ENCODE peak calls at places on chromosome 9, in five cellular contexts. One of them, this sample, is unnamed.

GRCh38 chr9:111873901-111874300 is 22.7 kb upstream of the UGCG start:
- DNase-seq in osteoblast: no peak
- DNase-seq in foreskin fibroblast: peak
- DNase-seq in brain microvascular endothelial cell: no peak
- DNase-seq in left ventricle myocardium inferior: no peak
- DNase-seq in this sample: no peak

GRCh38 chr9:133119461-133120342 is 1.3 kb downstream of the RALGDS start:
- DNase-seq in osteoblast: no peak
- DNase-seq in foreskin fibroblast: peak
- DNase-seq in brain microvascular endothelial cell: no peak
- DNase-seq in left ventricle myocardium inferior: peak
- DNase-seq in this sample: no peak

GRCh38 chr9:70177121-70177520 is 81.7 kb upstream of the SMC5 start:
- DNase-seq in osteoblast: no peak
- DNase-seq in foreskin fibroblast: peak
- DNase-seq in brain microvascular endothelial cell: no peak
- DNase-seq in left ventricle myocardium inferior: no peak
- DNase-seq in this sample: no peak

GRCh38 chr9:78121488-78121887 is 89.9 kb upstream of the GNAQ start:
- DNase-seq in osteoblast: no peak
- DNase-seq in foreskin fibroblast: peak
- DNase-seq in brain microvascular endothelial cell: peak
- DNase-seq in left ventricle myocardium inferior: peak
- DNase-seq in this sample: no peak

GRCh38 chr9:124504530-124505005 is 2.6 kb downstream of the NR5A1 start:
- DNase-seq in osteoblast: peak
- DNase-seq in foreskin fibroblast: no peak
- DNase-seq in brain microvascular endothelial cell: no peak
- DNase-seq in left ventricle myocardium inferior: no peak
- DNase-seq in this sample: no peak

GRCh38 chr9:93256878-93257807 is 73.2 kb downstream of the WNK2 start:
- DNase-seq in osteoblast: peak
- DNase-seq in foreskin fibroblast: no peak
- DNase-seq in brain microvascular endothelial cell: no peak
- DNase-seq in left ventricle myocardium inferior: no peak
- DNase-seq in this sample: no peak

GRCh38 chr9:110669439-110669838 is 848 bp downstream of the MUSK start:
- DNase-seq in osteoblast: no peak
- DNase-seq in foreskin fibroblast: no peak
- DNase-seq in brain microvascular endothelial cell: no peak
- DNase-seq in left ventricle myocardium inferior: no peak
- DNase-seq in this sample: no peak

GRCh38 chr9:133609311-133610098 is at the start of gene FAM163B:
- DNase-seq in osteoblast: peak
- DNase-seq in foreskin fibroblast: peak
- DNase-seq in brain microvascular endothelial cell: peak
- DNase-seq in left ventricle myocardium inferior: peak
- DNase-seq in this sample: no peak

GRCh38 chr9:106962105-106962504 is 99.1 kb downstream of the ZNF462 start:
- DNase-seq in osteoblast: no peak
- DNase-seq in foreskin fibroblast: no peak
- DNase-seq in brain microvascular endothelial cell: peak
- DNase-seq in left ventricle myocardium inferior: no peak
- DNase-seq in this sample: no peak

GRCh38 chr9:124007468-124008306 is 3.9 kb upstream of the LHX2 start:
- DNase-seq in osteoblast: peak
- DNase-seq in foreskin fibroblast: no peak
- DNase-seq in brain microvascular endothelial cell: no peak
- DNase-seq in left ventricle myocardium inferior: no peak
- DNase-seq in this sample: no peak

GRCh38 chr9:105515811-105516413 is 42.0 kb upstream of the FKTN start:
- DNase-seq in osteoblast: no peak
- DNase-seq in foreskin fibroblast: no peak
- DNase-seq in brain microvascular endothelial cell: no peak
- DNase-seq in left ventricle myocardium inferior: no peak
- DNase-seq in this sample: no peak

GRCh38 chr9:106305428-106306133 is 557.4 kb upstream of the ZNF462 start:
- DNase-seq in osteoblast: no peak
- DNase-seq in foreskin fibroblast: no peak
- DNase-seq in brain microvascular endothelial cell: no peak
- DNase-seq in left ventricle myocardium inferior: no peak
- DNase-seq in this sample: no peak

GRCh38 chr9:125829743-125830142 is 82.6 kb downstream of the PBX3 start:
- DNase-seq in osteoblast: no peak
- DNase-seq in foreskin fibroblast: peak
- DNase-seq in brain microvascular endothelial cell: no peak
- DNase-seq in left ventricle myocardium inferior: no peak
- DNase-seq in this sample: peak

GRCh38 chr9:134163374-134164196 is 779 bp downstream of the RNU6ATAC start:
- DNase-seq in osteoblast: peak
- DNase-seq in foreskin fibroblast: peak
- DNase-seq in brain microvascular endothelial cell: no peak
- DNase-seq in left ventricle myocardium inferior: peak
- DNase-seq in this sample: peak

GRCh38 chr9:89116064-89116817 is 62.4 kb downstream of the SHC3 start:
- DNase-seq in osteoblast: no peak
- DNase-seq in foreskin fibroblast: peak
- DNase-seq in brain microvascular endothelial cell: peak
- DNase-seq in left ventricle myocardium inferior: no peak
- DNase-seq in this sample: no peak

GRCh38 chr9:129509508-129509907 is 111.4 kb downstream of the C9orf50 start:
- DNase-seq in osteoblast: peak
- DNase-seq in foreskin fibroblast: peak
- DNase-seq in brain microvascular endothelial cell: peak
- DNase-seq in left ventricle myocardium inferior: no peak
- DNase-seq in this sample: no peak

GRCh38 chr9:127444283-127444920 is 6.8 kb downstream of the RPL12 start:
- DNase-seq in osteoblast: peak
- DNase-seq in foreskin fibroblast: peak
- DNase-seq in brain microvascular endothelial cell: no peak
- DNase-seq in left ventricle myocardium inferior: no peak
- DNase-seq in this sample: no peak

GRCh38 chr9:95010431-95010838 is 283.9 kb downstream of the AOPEP start:
- DNase-seq in osteoblast: no peak
- DNase-seq in foreskin fibroblast: no peak
- DNase-seq in brain microvascular endothelial cell: no peak
- DNase-seq in left ventricle myocardium inferior: no peak
- DNase-seq in this sample: no peak

GRCh38 chr9:121622842-121623203 is 28.6 kb upstream of the DAB2IP start:
- DNase-seq in osteoblast: peak
- DNase-seq in foreskin fibroblast: peak
- DNase-seq in brain microvascular endothelial cell: no peak
- DNase-seq in left ventricle myocardium inferior: no peak
- DNase-seq in this sample: no peak

GRCh38 chr9:134315716-134316443 is 10.4 kb upstream of the RXRA start:
- DNase-seq in osteoblast: peak
- DNase-seq in foreskin fibroblast: no peak
- DNase-seq in brain microvascular endothelial cell: no peak
- DNase-seq in left ventricle myocardium inferior: peak
- DNase-seq in this sample: no peak

GRCh38 chr9:33130501-33130900 is 36.6 kb downstream of the B4GALT1 start:
- DNase-seq in osteoblast: peak
- DNase-seq in foreskin fibroblast: peak
- DNase-seq in brain microvascular endothelial cell: peak
- DNase-seq in left ventricle myocardium inferior: no peak
- DNase-seq in this sample: peak

GRCh38 chr9:30519756-30520155 is 1864.7 kb upstream of the ACO1 start:
- DNase-seq in osteoblast: no peak
- DNase-seq in foreskin fibroblast: no peak
- DNase-seq in brain microvascular endothelial cell: peak
- DNase-seq in left ventricle myocardium inferior: no peak
- DNase-seq in this sample: no peak

GRCh38 chr9:25224309-25224708 is 453.9 kb downstream of the TUSC1 start:
- DNase-seq in osteoblast: no peak
- DNase-seq in foreskin fibroblast: no peak
- DNase-seq in brain microvascular endothelial cell: no peak
- DNase-seq in left ventricle myocardium inferior: no peak
- DNase-seq in this sample: no peak

GRCh38 chr9:121059998-121060636 is 10.0 kb upstream of the C5 start:
- DNase-seq in osteoblast: peak
- DNase-seq in foreskin fibroblast: peak
- DNase-seq in brain microvascular endothelial cell: peak
- DNase-seq in left ventricle myocardium inferior: no peak
- DNase-seq in this sample: peak

GRCh38 chr9:121286973-121287721 is 19.2 kb downstream of the GSN start:
- DNase-seq in osteoblast: peak
- DNase-seq in foreskin fibroblast: peak
- DNase-seq in brain microvascular endothelial cell: peak
- DNase-seq in left ventricle myocardium inferior: peak
- DNase-seq in this sample: no peak

GRCh38 chr9:84851935-84852585 is 182.5 kb downstream of the NTRK2 start:
- DNase-seq in osteoblast: no peak
- DNase-seq in foreskin fibroblast: peak
- DNase-seq in brain microvascular endothelial cell: peak
- DNase-seq in left ventricle myocardium inferior: no peak
- DNase-seq in this sample: no peak

GRCh38 chr9:123365881-123366528 is 10.0 kb downstream of the CRB2 start:
- DNase-seq in osteoblast: no peak
- DNase-seq in foreskin fibroblast: no peak
- DNase-seq in brain microvascular endothelial cell: no peak
- DNase-seq in left ventricle myocardium inferior: no peak
- DNase-seq in this sample: no peak

GRCh38 chr9:129208191-129209091 is 30.4 kb upstream of the IER5L start:
- DNase-seq in osteoblast: peak
- DNase-seq in foreskin fibroblast: no peak
- DNase-seq in brain microvascular endothelial cell: no peak
- DNase-seq in left ventricle myocardium inferior: no peak
- DNase-seq in this sample: no peak

GRCh38 chr9:114811969-114812636 is 6.3 kb upstream of the TNFSF15 start:
- DNase-seq in osteoblast: no peak
- DNase-seq in foreskin fibroblast: no peak
- DNase-seq in brain microvascular endothelial cell: no peak
- DNase-seq in left ventricle myocardium inferior: no peak
- DNase-seq in this sample: no peak

GRCh38 chr9:108478431-108478837 is 377.4 kb downstream of the ACTL7B start:
- DNase-seq in osteoblast: no peak
- DNase-seq in foreskin fibroblast: peak
- DNase-seq in brain microvascular endothelial cell: peak
- DNase-seq in left ventricle myocardium inferior: no peak
- DNase-seq in this sample: no peak

GRCh38 chr9:35258665-35259474 is 97.1 kb downstream of the UNC13B start:
- DNase-seq in osteoblast: peak
- DNase-seq in foreskin fibroblast: peak
- DNase-seq in brain microvascular endothelial cell: peak
- DNase-seq in left ventricle myocardium inferior: peak
- DNase-seq in this sample: peak

GRCh38 chr9:126720661-126721530 is 83.9 kb upstream of the ZBTB43 start:
- DNase-seq in osteoblast: no peak
- DNase-seq in foreskin fibroblast: no peak
- DNase-seq in brain microvascular endothelial cell: no peak
- DNase-seq in left ventricle myocardium inferior: no peak
- DNase-seq in this sample: no peak

GRCh38 chr9:127122176-127123151 is at the start of gene ANGPTL2:
- DNase-seq in osteoblast: peak
- DNase-seq in foreskin fibroblast: peak
- DNase-seq in brain microvascular endothelial cell: peak
- DNase-seq in left ventricle myocardium inferior: peak
- DNase-seq in this sample: peak

GRCh38 chr9:3186751-3187150 is 339.1 kb downstream of the RFX3 start:
- DNase-seq in osteoblast: no peak
- DNase-seq in foreskin fibroblast: no peak
- DNase-seq in brain microvascular endothelial cell: no peak
- DNase-seq in left ventricle myocardium inferior: no peak
- DNase-seq in this sample: no peak

GRCh38 chr9:37302277-37302676 is 120.2 kb upstream of the GRHPR start:
- DNase-seq in osteoblast: no peak
- DNase-seq in foreskin fibroblast: no peak
- DNase-seq in brain microvascular endothelial cell: no peak
- DNase-seq in left ventricle myocardium inferior: no peak
- DNase-seq in this sample: peak

GRCh38 chr9:98362624-98363023 is 107.2 kb upstream of the TBC1D2 start:
- DNase-seq in osteoblast: peak
- DNase-seq in foreskin fibroblast: no peak
- DNase-seq in brain microvascular endothelial cell: no peak
- DNase-seq in left ventricle myocardium inferior: no peak
- DNase-seq in this sample: no peak

GRCh38 chr9:98365724-98366123 is 110.3 kb upstream of the TBC1D2 start:
- DNase-seq in osteoblast: no peak
- DNase-seq in foreskin fibroblast: no peak
- DNase-seq in brain microvascular endothelial cell: no peak
- DNase-seq in left ventricle myocardium inferior: no peak
- DNase-seq in this sample: no peak

GRCh38 chr9:98364042-98364441 is 108.6 kb upstream of the TBC1D2 start:
- DNase-seq in osteoblast: no peak
- DNase-seq in foreskin fibroblast: no peak
- DNase-seq in brain microvascular endothelial cell: no peak
- DNase-seq in left ventricle myocardium inferior: no peak
- DNase-seq in this sample: no peak

GRCh38 chr9:98367371-98367900 is 112.0 kb upstream of the TBC1D2 start:
- DNase-seq in osteoblast: no peak
- DNase-seq in foreskin fibroblast: no peak
- DNase-seq in brain microvascular endothelial cell: no peak
- DNase-seq in left ventricle myocardium inferior: no peak
- DNase-seq in this sample: no peak

GRCh38 chr9:98365227-98365669 is 109.8 kb upstream of the TBC1D2 start:
- DNase-seq in osteoblast: no peak
- DNase-seq in foreskin fibroblast: peak
- DNase-seq in brain microvascular endothelial cell: peak
- DNase-seq in left ventricle myocardium inferior: no peak
- DNase-seq in this sample: no peak
- TF ChIP-seq CTCF in osteoblast: peak
- TF ChIP-seq CTCF in foreskin fibroblast: peak
- TF ChIP-seq CTCF in brain microvascular endothelial cell: peak
- TF ChIP-seq CTCF in left ventricle myocardium inferior: peak
- TF ChIP-seq CTCF in this sample: peak

DNA sequence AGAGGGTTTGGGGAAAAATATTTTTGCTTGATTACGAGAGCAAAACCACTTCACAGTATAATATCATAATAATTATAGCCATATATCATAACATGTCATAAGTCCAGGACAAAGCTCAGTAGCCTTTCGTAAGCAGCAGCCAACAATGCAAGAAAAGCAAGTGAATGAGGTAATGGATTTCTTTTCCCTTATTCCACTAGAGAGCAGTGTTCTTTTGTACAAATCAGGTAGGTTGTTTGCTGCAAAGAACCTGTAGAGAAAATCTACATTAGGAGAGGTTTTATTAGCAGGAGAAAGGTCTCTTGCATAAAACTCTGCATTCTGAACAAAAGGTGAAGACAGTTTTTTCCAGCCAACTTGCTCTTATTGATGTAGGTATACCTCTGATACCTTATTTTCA is 1033.4 kb downstream of the TLE4 start:
- DNase-seq in osteoblast: peak
- DNase-seq in foreskin fibroblast: peak
- DNase-seq in brain microvascular endothelial cell: no peak
- DNase-seq in left ventricle myocardium inferior: no peak
- DNase-seq in this sample: no peak
- TF ChIP-seq CTCF in osteoblast: peak
- TF ChIP-seq CTCF in foreskin fibroblast: no peak
- TF ChIP-seq CTCF in brain microvascular endothelial cell: peak
- TF ChIP-seq CTCF in left ventricle myocardium inferior: peak
- TF ChIP-seq CTCF in this sample: no peak

GRCh38 chr9:136740069-136740468 is 2.7 kb downstream of the LCN10 start:
- DNase-seq in osteoblast: peak
- DNase-seq in foreskin fibroblast: no peak
- DNase-seq in brain microvascular endothelial cell: no peak
- DNase-seq in left ventricle myocardium inferior: no peak
- DNase-seq in this sample: no peak
- TF ChIP-seq CTCF in osteoblast: no peak
- TF ChIP-seq CTCF in foreskin fibroblast: no peak
- TF ChIP-seq CTCF in brain microvascular endothelial cell: no peak
- TF ChIP-seq CTCF in left ventricle myocardium inferior: no peak
- TF ChIP-seq CTCF in this sample: no peak

GRCh38 chr9:17531642-17532254 is 47.1 kb upstream of the SH3GL2 start:
- DNase-seq in osteoblast: peak
- DNase-seq in foreskin fibroblast: peak
- DNase-seq in brain microvascular endothelial cell: peak
- DNase-seq in left ventricle myocardium inferior: no peak
- DNase-seq in this sample: peak
- TF ChIP-seq CTCF in osteoblast: peak
- TF ChIP-seq CTCF in foreskin fibroblast: peak
- TF ChIP-seq CTCF in brain microvascular endothelial cell: peak
- TF ChIP-seq CTCF in left ventricle myocardium inferior: peak
- TF ChIP-seq CTCF in this sample: peak